ENCODE peak calls at places on chromosomes 13 and 19, in ten cellular contexts. X is adrenal gland; T is heart right ventricle; B is CD8-positive, alpha-beta memory T cell; G is CD8-positive, alpha-beta T cell; U is H1; N is fibroblast of lung; S is SJSA1; D is stomach; P is left ventricle myocardium inferior. K is an unnamed sample. For H3K9me3 and H3K4me1, the result is how much of the 10 kb centered on the place peaks cover.

GRCh38 chr13:114285166-114285808 is 3.9 kb downstream of the UPF3A start:
- DNase-seq in X (no peak), T (no peak), B (no peak), G (no peak), U (no peak), N (no peak), S (no peak), D (no peak), P (no peak), K (no peak)

GRCh38 chr13:98479496-98480003 is 97.4 kb downstream of the STK24 start:
- DNase-seq in X (no peak), T (no peak), B (no peak), G (no peak), U (no peak), N (no peak), S (no peak), D (no peak), P (no peak), K (no peak)

GRCh38 chr13:105804561-105805190 is 730.8 kb downstream of the EFNB2 start:
- DNase-seq in X (no peak), T (no peak), B (no peak), G (no peak), U (no peak), N (peak), S (no peak), D (no peak), P (no peak), K (no peak)

GRCh38 chr13:105990256-105990958 is 545.1 kb downstream of the EFNB2 start:
- DNase-seq in X (no peak), T (no peak), B (no peak), G (no peak), U (no peak), N (peak), S (no peak), D (no peak), P (no peak), K (no peak)

GRCh38 chr19:28980236-28980868 is 232.6 kb downstream of the UQCRFS1 start:
- DNase-seq in X (no peak), T (no peak), B (no peak), G (no peak), U (no peak), N (no peak), S (no peak), D (no peak), P (no peak), K (no peak)

GRCh38 chr19:13765395-13766094 is 1.2 kb downstream of the MRI1 start:
- DNase-seq in X (no peak), T (no peak), B (no peak), G (no peak), U (no peak), N (no peak), S (no peak), D (no peak), P (no peak), K (no peak)

GRCh38 chr19:45455707-45456499 is 11.9 kb upstream of the FOSB start:
- DNase-seq in X (peak), T (peak), B (peak), G (peak), U (no peak), N (peak), S (peak), D (peak), P (peak), K (peak)

GRCh38 chr13:26011996-26012688 is 39.7 kb downstream of the SHISA2 start:
- DNase-seq in X (no peak), T (peak), B (peak), G (peak), U (no peak), N (no peak), S (no peak), D (no peak), P (no peak), K (peak)

GRCh38 chr13:21333186-21333585 is 125.9 kb downstream of the ZDHHC20 start:
- DNase-seq in X (no peak), T (no peak), B (no peak), G (no peak), U (no peak), N (no peak), S (no peak), D (no peak), P (no peak), K (no peak)

GRCh38 chr13:84607614-84608013 is 725.3 kb upstream of the SLITRK1 start:
- DNase-seq in X (no peak), T (no peak), B (no peak), G (no peak), U (no peak), N (peak), S (no peak), D (no peak), P (no peak), K (no peak)

GRCh38 chr13:42478531-42479156 is 95.3 kb upstream of the TNFSF11 start:
- DNase-seq in X (no peak), T (no peak), B (no peak), G (no peak), U (no peak), N (peak), S (no peak), D (no peak), P (no peak), K (no peak)

GRCh38 chr13:48979892-48980291 is 4.2 kb downstream of the FNDC3A start:
- DNase-seq in X (no peak), T (no peak), B (no peak), G (no peak), U (no peak), N (no peak), S (no peak), D (no peak), P (no peak), K (no peak)

GRCh38 chr19:39971380-39971841 is 446 bp downstream of the PSMC4 start:
- DNase-seq in X (no peak), T (no peak), B (no peak), G (no peak), U (no peak), N (no peak), S (no peak), D (peak), P (peak), K (no peak)

GRCh38 chr19:48239582-48240141 is 16.1 kb downstream of the CARD8 start:
- DNase-seq in X (no peak), T (no peak), B (no peak), G (no peak), U (no peak), N (no peak), S (no peak), D (no peak), P (no peak), K (no peak)

GRCh38 chr13:108270442-108270841 is 924 bp downstream of the TNFSF13B start:
- DNase-seq in X (no peak), T (no peak), B (no peak), G (no peak), U (no peak), N (no peak), S (no peak), D (no peak), P (no peak), K (no peak)

GRCh38 chr19:3851254-3852176 is 17.3 kb downstream of the ZFR2 start:
- DNase-seq in X (no peak), T (no peak), B (no peak), G (no peak), U (no peak), N (peak), S (no peak), D (no peak), P (no peak), K (no peak)

GRCh38 chr19:6062274-6062673 is 48.0 kb downstream of the RFX2 start:
- DNase-seq in X (peak), T (no peak), B (peak), G (peak), U (no peak), N (no peak), S (peak), D (peak), P (no peak), K (peak)

GRCh38 chr13:24693862-24694471 is 13.8 kb downstream of the ATP12A start:
- DNase-seq in X (peak), T (no peak), B (no peak), G (peak), U (no peak), N (peak), S (no peak), D (peak), P (no peak), K (peak)

GRCh38 chr13:56953965-56954364 is 186.8 kb upstream of the PRR20A start:
- DNase-seq in X (no peak), T (no peak), B (no peak), G (no peak), U (no peak), N (no peak), S (no peak), D (no peak), P (no peak), K (no peak)

GRCh38 chr13:42745655-42746054 is 35.7 kb upstream of the FAM216B start:
- DNase-seq in X (no peak), T (no peak), B (no peak), G (no peak), U (no peak), N (no peak), S (no peak), D (no peak), P (no peak), K (no peak)

GRCh38 chr19:8257052-8257443 is 47.9 kb downstream of the CERS4 start:
- DNase-seq in X (no peak), T (no peak), B (no peak), G (no peak), U (no peak), N (no peak), S (peak), D (no peak), P (no peak), K (no peak)

GRCh38 chr19:41999071-41999877 is 5.2 kb upstream of the ATP1A3 start:
- DNase-seq in X (no peak), T (no peak), B (no peak), G (no peak), U (no peak), N (no peak), S (no peak), D (no peak), P (no peak), K (no peak)

GRCh38 chr13:73993661-73994060 is 140.5 kb downstream of the KLF12 start:
- DNase-seq in X (no peak), T (no peak), B (no peak), G (no peak), U (no peak), N (no peak), S (no peak), D (no peak), P (no peak), K (no peak)

GRCh38 chr13:52128714-52129700 is at the start of gene NEK5:
- DNase-seq in X (peak), T (peak), B (peak), G (peak), U (peak), N (peak), S (peak), D (peak), P (peak), K (peak)

GRCh38 chr19:3125900-3126524 is 9.8 kb upstream of the GNA15 start:
- DNase-seq in X (peak), T (peak), B (peak), G (peak), U (peak), N (peak), S (peak), D (peak), P (peak), K (peak)

GRCh38 chr13:53137777-53138176 is 109.2 kb downstream of the OLFM4 start:
- DNase-seq in X (no peak), T (no peak), B (no peak), G (no peak), U (no peak), N (peak), S (no peak), D (no peak), P (no peak), K (no peak)

GRCh38 chr13:33363328-33363727 is 77.8 kb upstream of the STARD13 start:
- DNase-seq in X (peak), T (no peak), B (no peak), G (no peak), U (no peak), N (no peak), S (no peak), D (no peak), P (no peak), K (no peak)

GRCh38 chr19:21398851-21399250 is 1.9 kb downstream of the ZNF493 start:
- DNase-seq in X (no peak), T (no peak), B (no peak), G (no peak), U (no peak), N (peak), S (no peak), D (no peak), P (no peak), K (no peak)

GRCh38 chr13:77196052-77196618 is 130.8 kb downstream of the MYCBP2 start:
- DNase-seq in X (no peak), T (no peak), B (no peak), G (no peak), U (no peak), N (peak), S (no peak), D (no peak), P (no peak), K (no peak)

GRCh38 chr19:30065680-30066606 is 123.9 kb downstream of the URI1 start:
- DNase-seq in X (no peak), T (no peak), B (no peak), G (no peak), U (no peak), N (no peak), S (no peak), D (peak), P (no peak), K (no peak)

GRCh38 chr13:83221813-83222241 is 660.4 kb downstream of the SLITRK1 start:
- DNase-seq in X (no peak), T (no peak), B (no peak), G (no peak), U (no peak), N (peak), S (no peak), D (no peak), P (no peak), K (no peak)

GRCh38 chr13:106649495-106649894 is 81.6 kb upstream of the ARGLU1 start:
- DNase-seq in X (no peak), T (no peak), B (no peak), G (no peak), U (no peak), N (peak), S (peak), D (peak), P (no peak), K (no peak)

GRCh38 chr19:43639507-43640423 is at the start of gene CADM4:
- DNase-seq in X (no peak), T (peak), B (peak), G (peak), U (no peak), N (no peak), S (no peak), D (peak), P (peak), K (peak)

GRCh38 chr19:42286349-42287016 is 15.4 kb upstream of the PRR19 start:
- DNase-seq in X (peak), T (peak), B (no peak), G (no peak), U (no peak), N (peak), S (no peak), D (peak), P (peak), K (no peak)

DNA sequence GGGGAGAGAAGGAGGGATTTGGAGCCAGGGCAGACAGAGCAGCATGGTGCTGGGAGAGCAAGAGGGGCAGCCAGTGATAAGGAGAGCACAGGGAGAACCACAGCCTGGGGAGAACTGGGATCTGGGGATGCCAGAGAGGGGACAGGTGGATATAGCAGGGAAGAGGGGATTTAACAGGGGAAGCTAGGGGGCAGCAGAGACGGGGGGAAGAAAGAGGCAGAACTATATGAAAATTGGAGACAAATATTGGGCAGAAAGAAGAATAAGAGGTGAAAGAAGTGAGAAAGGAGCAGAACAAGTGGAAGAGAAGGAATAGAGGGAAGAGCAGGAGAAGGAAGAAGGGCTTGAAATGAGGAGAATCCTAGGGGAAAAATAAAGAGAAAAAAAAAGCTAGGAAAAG is 6.5 kb upstream of the ZNF528 start:
- DNase-seq in X (no peak), T (no peak), B (no peak), G (no peak), U (no peak), N (no peak), S (no peak), D (no peak), P (no peak), K (no peak)
- H3K9me3 ChIP-seq in X (under half), T (under half), B (under half), G (under half), U (under half), N (under half), S (under half), D (half or more), P (half or more), K (under half)

GRCh38 chr19:1882786-1883692 is 2.3 kb downstream of the ABHD17A start:
- DNase-seq in X (no peak), T (no peak), B (no peak), G (no peak), U (no peak), N (no peak), S (no peak), D (no peak), P (no peak), K (no peak)
- H3K4me1 ChIP-seq in X (under half), T (half or more), B (under half), G (under half), U (under half), N (under half), S (under half), D (half or more), P (half or more), K (under half)

DNA sequence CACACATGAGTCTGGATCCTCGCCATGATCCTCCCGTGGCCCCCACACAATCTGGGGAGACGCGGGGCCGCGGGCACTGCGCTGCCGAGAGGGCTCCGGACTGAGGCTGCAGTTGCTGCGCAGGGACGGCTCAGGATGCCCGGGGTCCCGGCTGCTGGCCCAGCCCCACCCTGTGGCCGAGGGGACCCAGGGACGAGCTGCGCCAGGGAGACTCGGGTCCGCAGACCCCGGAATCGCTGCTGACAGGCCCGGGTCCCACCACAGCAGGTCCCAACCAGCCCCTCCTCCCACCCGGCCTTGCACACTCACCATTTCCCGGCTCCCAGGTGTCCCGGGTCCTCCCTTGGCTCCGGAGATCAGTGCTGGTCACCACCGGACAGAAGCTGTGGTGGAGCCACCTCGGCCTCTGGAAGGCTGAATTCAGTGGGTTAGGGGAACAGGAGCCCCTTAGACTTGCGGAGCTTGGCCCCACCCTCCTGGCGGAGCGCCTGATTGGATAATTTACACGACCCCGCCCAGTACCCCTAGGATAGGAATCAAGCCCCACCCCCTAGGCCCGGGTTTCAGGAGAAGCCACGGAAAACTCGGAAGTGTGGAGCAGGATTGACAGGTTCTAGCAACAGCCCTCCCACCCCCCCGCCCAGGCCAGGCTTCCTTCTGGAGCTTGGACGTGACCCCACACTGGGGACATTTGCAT is 57.4 kb downstream of the ZNF44 start:
- DNase-seq in X (no peak), T (no peak), B (no peak), G (no peak), U (no peak), N (no peak), S (no peak), D (no peak), P (no peak), K (no peak)
- H3K9me3 ChIP-seq in X (under half), T (under half), B (under half), G (under half), U (under half), N (under half), S (under half), D (under half), P (under half), K (under half)

GRCh38 chr19:15290149-15290548 is 42.2 kb downstream of the BRD4 start:
- DNase-seq in X (no peak), T (no peak), B (no peak), G (no peak), U (no peak), N (no peak), S (no peak), D (no peak), P (no peak), K (no peak)

GRCh38 chr19:15286688-15287355 is 45.5 kb downstream of the BRD4 start:
- DNase-seq in X (no peak), T (no peak), B (no peak), G (no peak), U (no peak), N (no peak), S (no peak), D (no peak), P (no peak), K (no peak)

GRCh38 chr19:15289673-15290072 is 42.7 kb downstream of the BRD4 start:
- DNase-seq in X (no peak), T (no peak), B (no peak), G (no peak), U (no peak), N (no peak), S (no peak), D (no peak), P (no peak), K (no peak)

GRCh38 chr19:15287496-15287895 is 44.8 kb downstream of the BRD4 start:
- DNase-seq in X (no peak), T (no peak), B (no peak), G (no peak), U (no peak), N (no peak), S (no peak), D (no peak), P (no peak), K (no peak)

DNA sequence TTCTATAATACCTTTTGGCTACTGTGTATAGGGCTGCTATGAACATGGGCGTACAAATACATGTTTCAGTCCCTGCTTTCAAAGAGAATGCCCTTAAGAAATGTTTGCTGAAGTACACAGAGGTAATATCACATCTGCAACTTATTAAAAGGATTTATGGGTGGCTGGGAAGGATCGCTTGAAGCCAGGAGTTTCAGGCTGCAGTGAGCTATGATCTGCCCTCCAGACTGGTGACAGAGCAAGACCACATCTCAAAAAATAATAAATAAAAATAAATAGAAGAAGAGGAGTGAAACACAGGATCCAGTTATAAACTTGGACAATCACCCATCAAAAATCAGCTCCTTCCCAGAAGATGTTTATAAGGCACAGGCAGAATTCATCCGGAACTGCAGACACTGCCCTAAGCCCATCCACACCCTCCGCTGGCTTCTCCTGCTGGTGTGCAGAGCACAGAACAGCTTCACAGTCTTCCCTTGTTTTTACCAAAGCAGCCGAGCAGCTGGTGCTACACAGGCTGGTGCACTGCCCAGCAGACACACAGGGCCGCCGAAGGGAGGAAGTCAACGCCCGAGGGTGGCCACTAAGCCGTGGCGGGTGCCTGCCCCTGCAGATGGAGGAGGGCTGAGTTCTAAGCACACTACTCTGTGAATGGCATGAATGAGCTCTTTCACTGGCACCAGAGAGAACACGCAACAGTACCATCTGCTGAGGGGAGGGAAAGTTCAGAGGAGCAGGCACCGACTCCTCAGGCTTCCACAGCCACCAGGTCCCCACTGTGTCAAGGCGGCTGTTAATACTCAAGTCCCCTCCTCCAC is 44.0 kb downstream of the BRD4 start:
- DNase-seq in X (no peak), T (no peak), B (no peak), G (no peak), U (no peak), N (no peak), S (no peak), D (peak), P (no peak), K (no peak)
- H3K4me1 ChIP-seq in X (under half), T (half or more), B (half or more), G (half or more), U (under half), N (under half), S (under half), D (half or more), P (half or more), K (half or more)

GRCh38 chr19:56840452-56841193 is at the start of the genes PEG3 and ZIM2:
- DNase-seq in X (peak), T (peak), B (no peak), G (no peak), U (no peak), N (peak), S (no peak), D (no peak), P (peak), K (no peak)
- H3K9me3 ChIP-seq in X (under half), T (under half), B (under half), G (under half), U (half or more), N (under half), S (under half), D (under half), P (under half), K (under half)